ENCODE peak calls at places on chromosomes 12 and 14, in seven cellular contexts. Z is Peyer's patch; T is NCI-H2171 treated with DMSO at 0.1 percent for 48 hours; X is stimulated activated CD8-positive, alpha-beta memory T cell treated with anti-CD3 and anti-CD28 coated beads, Interleukin-2, amount 100 ng/mL, for 48 hours; H is NCI-H524 treated with DMSO at 0.1 percent for 48 hours; D is M059J; C is posterior cingulate gyrus. R is an unnamed sample.

GRCh38 chr14:100341301-100342031 is 18.3 kb downstream of the SLC25A47 start:
- DNase-seq in D (peak; percentile 70), T (no peak), X (no peak), H (no peak), C (no peak), Z (peak; percentile 70), R (peak; percentile 25)

GRCh38 chr12:7937867-7938506 is 2.0 kb upstream of the SLC2A3 start:
- DNase-seq in D (peak; percentile 33), X (no peak), T (peak; percentile 93), Z (no peak), C (no peak), H (no peak), R (no peak)

GRCh38 chr12:109304485-109304884 is 4.6 kb downstream of the FOXN4 start:
- DNase-seq in Z (no peak), D (no peak), X (no peak), H (no peak), C (no peak), T (peak; percentile 60), R (no peak)

GRCh38 chr12:92457458-92458195 is 245.2 kb upstream of the PLEKHG7 start:
- DNase-seq in H (no peak), Z (no peak), D (peak; percentile 57), X (no peak), C (no peak), T (no peak), R (no peak)

GRCh38 chr12:124636138-124636968 is 68.9 kb upstream of the NCOR2 start:
- DNase-seq in D (peak; percentile 89), T (no peak), Z (peak; percentile 84), H (peak; percentile 31), X (no peak), C (no peak), R (peak; percentile 95)

GRCh38 chr14:103121846-103122577 is 1.2 kb upstream of the TNFAIP2 start:
- DNase-seq in Z (peak; percentile 83), C (no peak), X (no peak), T (peak; percentile 99), H (peak; percentile 63), D (peak; percentile 88), R (no peak)

GRCh38 chr12:86613306-86613705 is 357.1 kb upstream of the MGAT4C start:
- DNase-seq in X (no peak), T (no peak), D (no peak), C (no peak), H (no peak), Z (no peak), R (no peak)

GRCh38 chr12:80864046-80864735 is 73.5 kb downstream of the LIN7A start:
- DNase-seq in T (no peak), Z (no peak), H (no peak), C (no peak), X (no peak), D (no peak), R (no peak)

GRCh38 chr14:95535226-95536021 is 574 bp downstream of the GLRX5 start:
- DNase-seq in Z (peak; percentile 61), T (peak; percentile 24), H (no peak), D (no peak), X (no peak), C (no peak), R (no peak)

GRCh38 chr12:30761730-30762129 is 7.0 kb upstream of the CAPRIN2 start:
- DNase-seq in Z (no peak), D (no peak), H (no peak), C (no peak), T (no peak), X (no peak), R (no peak)

GRCh38 chr14:93430889-93431670 is at the start of gene UNC79:
- DNase-seq in X (no peak), H (peak; percentile 86), D (no peak), T (peak; percentile 94), C (peak; percentile 64), Z (no peak), R (no peak)

GRCh38 chr12:20475542-20475941 is 107.2 kb downstream of the PDE3A start:
- DNase-seq in H (no peak), T (no peak), D (peak; percentile 75), X (no peak), C (no peak), Z (no peak), R (no peak)

GRCh38 chr14:64611358-64612020 is 61.7 kb downstream of the PPP1R36 start:
- DNase-seq in H (no peak), Z (no peak), D (peak; percentile 57), X (no peak), C (no peak), T (no peak), R (no peak)

GRCh38 chr12:106584104-106585064 is 1.6 kb downstream of the RFX4 start:
- DNase-seq in D (peak; percentile 18), H (no peak), X (no peak), C (no peak), Z (no peak), T (no peak), R (no peak)

GRCh38 chr14:70698288-70698687 is 56.6 kb downstream of the TTC9 start:
- DNase-seq in Z (peak; percentile 51), D (peak; percentile 63), H (no peak), C (no peak), T (no peak), X (no peak), R (peak; percentile 29)